ENCODE peak calls at places on chromosome 3, in five cellular contexts. One of them, this sample, is unnamed.

GRCh38 chr3:99984139-99984538 is 130.2 kb downstream of the FILIP1L start:
- DNase-seq in RWPE1: no peak
- DNase-seq in fibroblast of mammary gland: no peak
- DNase-seq in IMR-90: no peak
- DNase-seq in tibial artery: no peak
- DNase-seq in this sample: no peak

GRCh38 chr3:187935623-187936156 is 190.4 kb upstream of the BCL6 start:
- DNase-seq in RWPE1: no peak
- DNase-seq in fibroblast of mammary gland: no peak
- DNase-seq in IMR-90: peak; percentile 33
- DNase-seq in tibial artery: no peak
- DNase-seq in this sample: no peak

GRCh38 chr3:109532257-109533216 is 195.2 kb upstream of the DPPA4 start:
- DNase-seq in RWPE1: no peak
- DNase-seq in fibroblast of mammary gland: peak; percentile 42
- DNase-seq in IMR-90: peak; percentile 83
- DNase-seq in tibial artery: no peak
- DNase-seq in this sample: peak; percentile 51

GRCh38 chr3:194051554-194052175 is 84.3 kb upstream of the HES1 start:
- DNase-seq in RWPE1: no peak
- DNase-seq in fibroblast of mammary gland: no peak
- DNase-seq in IMR-90: no peak
- DNase-seq in tibial artery: no peak
- DNase-seq in this sample: no peak

GRCh38 chr3:184716652-184717607 is 5.1 kb upstream of the MAGEF1 start:
- DNase-seq in RWPE1: peak; percentile 58
- DNase-seq in fibroblast of mammary gland: peak; percentile 69
- DNase-seq in IMR-90: peak; percentile 72
- DNase-seq in tibial artery: peak; percentile 38
- DNase-seq in this sample: no peak

GRCh38 chr3:77466562-77466961 is 426.7 kb downstream of the ROBO2 start:
- DNase-seq in RWPE1: no peak
- DNase-seq in fibroblast of mammary gland: no peak
- DNase-seq in IMR-90: no peak
- DNase-seq in tibial artery: no peak
- DNase-seq in this sample: no peak

GRCh38 chr3:17949116-17949515 is 206.7 kb upstream of the TBC1D5 start:
- DNase-seq in RWPE1: no peak
- DNase-seq in fibroblast of mammary gland: no peak
- DNase-seq in IMR-90: no peak
- DNase-seq in tibial artery: no peak
- DNase-seq in this sample: no peak

GRCh38 chr3:110149763-110150162 is 812.4 kb upstream of the DPPA4 start:
- DNase-seq in RWPE1: no peak
- DNase-seq in fibroblast of mammary gland: no peak
- DNase-seq in IMR-90: peak; percentile 25
- DNase-seq in tibial artery: no peak
- DNase-seq in this sample: no peak

GRCh38 chr3:54361884-54362283 is 239.5 kb downstream of the CACNA2D3 start:
- DNase-seq in RWPE1: no peak
- DNase-seq in fibroblast of mammary gland: no peak
- DNase-seq in IMR-90: no peak
- DNase-seq in tibial artery: no peak
- DNase-seq in this sample: no peak

GRCh38 chr3:170598091-170598502 is 12.2 kb upstream of the SLC7A14 start:
- DNase-seq in RWPE1: no peak
- DNase-seq in fibroblast of mammary gland: no peak
- DNase-seq in IMR-90: no peak
- DNase-seq in tibial artery: no peak
- DNase-seq in this sample: no peak

GRCh38 chr3:103410231-103410630 is 975.4 kb downstream of the ZPLD1 start:
- DNase-seq in RWPE1: no peak
- DNase-seq in fibroblast of mammary gland: no peak
- DNase-seq in IMR-90: no peak
- DNase-seq in tibial artery: no peak
- DNase-seq in this sample: no peak

GRCh38 chr3:89252865-89253264 is 145.4 kb downstream of the EPHA3 start:
- DNase-seq in RWPE1: no peak
- DNase-seq in fibroblast of mammary gland: no peak
- DNase-seq in IMR-90: no peak
- DNase-seq in tibial artery: no peak
- DNase-seq in this sample: no peak

GRCh38 chr3:42746455-42747450 is 26.3 kb downstream of the CCDC13 start:
- DNase-seq in RWPE1: no peak
- DNase-seq in fibroblast of mammary gland: no peak
- DNase-seq in IMR-90: peak; percentile 55
- DNase-seq in tibial artery: peak; percentile 56
- DNase-seq in this sample: no peak

GRCh38 chr3:126758019-126758418 is 54.0 kb downstream of the CHCHD6 start:
- DNase-seq in RWPE1: no peak
- DNase-seq in fibroblast of mammary gland: no peak
- DNase-seq in IMR-90: no peak
- DNase-seq in tibial artery: no peak
- DNase-seq in this sample: no peak

GRCh38 chr3:126755866-126756265 is 51.8 kb downstream of the CHCHD6 start:
- DNase-seq in RWPE1: no peak
- DNase-seq in fibroblast of mammary gland: no peak
- DNase-seq in IMR-90: no peak
- DNase-seq in tibial artery: no peak
- DNase-seq in this sample: no peak

GRCh38 chr3:126763035-126763434 is 59.0 kb downstream of the CHCHD6 start:
- DNase-seq in RWPE1: no peak
- DNase-seq in fibroblast of mammary gland: no peak
- DNase-seq in IMR-90: no peak
- DNase-seq in tibial artery: no peak
- DNase-seq in this sample: no peak

GRCh38 chr3:126758882-126759281 is 54.8 kb downstream of the CHCHD6 start:
- DNase-seq in RWPE1: no peak
- DNase-seq in fibroblast of mammary gland: no peak
- DNase-seq in IMR-90: no peak
- DNase-seq in tibial artery: no peak
- DNase-seq in this sample: no peak

GRCh38 chr3:126760541-126760940 is 56.5 kb downstream of the CHCHD6 start:
- DNase-seq in RWPE1: no peak
- DNase-seq in fibroblast of mammary gland: no peak
- DNase-seq in IMR-90: no peak
- DNase-seq in tibial artery: no peak
- DNase-seq in this sample: no peak
- TF ChIP-seq CTCF in RWPE1: no peak
- TF ChIP-seq CTCF in fibroblast of mammary gland: no peak
- TF ChIP-seq CTCF in IMR-90: no peak
- TF ChIP-seq CTCF in tibial artery: no peak
- TF ChIP-seq CTCF in this sample: no peak

GRCh38 chr3:36904641-36905040 is 40.2 kb downstream of the TRANK1 start:
- DNase-seq in RWPE1: peak; percentile 2
- DNase-seq in fibroblast of mammary gland: peak; percentile 22
- DNase-seq in IMR-90: peak; percentile 36
- DNase-seq in tibial artery: peak; percentile 33
- DNase-seq in this sample: no peak
- TF ChIP-seq CTCF in RWPE1: no peak
- TF ChIP-seq CTCF in fibroblast of mammary gland: peak; percentile 44
- TF ChIP-seq CTCF in IMR-90: peak; percentile 57
- TF ChIP-seq CTCF in tibial artery: peak; percentile 22
- TF ChIP-seq CTCF in this sample: peak; percentile 68

GRCh38 chr3:169365993-169366915 is 297.3 kb downstream of the MECOM start:
- DNase-seq in RWPE1: no peak
- DNase-seq in fibroblast of mammary gland: no peak
- DNase-seq in IMR-90: no peak
- DNase-seq in tibial artery: no peak
- DNase-seq in this sample: no peak

GRCh38 chr3:169363318-169363717 is 300.2 kb downstream of the MECOM start:
- DNase-seq in RWPE1: no peak
- DNase-seq in fibroblast of mammary gland: no peak
- DNase-seq in IMR-90: no peak
- DNase-seq in tibial artery: no peak
- DNase-seq in this sample: no peak

GRCh38 chr3:169367016-169367415 is 296.5 kb downstream of the MECOM start:
- DNase-seq in RWPE1: no peak
- DNase-seq in fibroblast of mammary gland: no peak
- DNase-seq in IMR-90: no peak
- DNase-seq in tibial artery: no peak
- DNase-seq in this sample: no peak

GRCh38 chr3:169362261-169362660 is 301.3 kb downstream of the MECOM start:
- DNase-seq in RWPE1: no peak
- DNase-seq in fibroblast of mammary gland: peak; percentile 22
- DNase-seq in IMR-90: peak; percentile 40
- DNase-seq in tibial artery: no peak
- DNase-seq in this sample: no peak

DNA sequence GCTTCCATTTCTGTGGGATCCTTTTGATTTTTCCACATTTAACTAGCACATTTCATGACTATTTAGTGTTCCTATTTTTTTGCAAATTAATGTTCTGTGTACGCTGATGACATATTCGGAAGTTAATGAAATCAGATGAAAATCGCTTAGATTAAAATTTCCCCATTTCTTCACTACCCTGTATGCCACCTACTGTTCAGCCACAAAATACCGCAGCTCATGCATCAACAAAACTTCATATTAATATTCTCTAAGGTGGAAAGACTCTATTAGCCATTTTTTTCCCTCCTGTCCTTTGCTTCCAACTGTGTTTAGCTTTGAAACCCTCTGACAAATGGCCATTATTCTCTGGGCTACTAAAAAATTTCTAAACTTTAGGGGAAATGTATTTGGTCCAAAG is 300.6 kb downstream of the MECOM start:
- DNase-seq in RWPE1: no peak
- DNase-seq in fibroblast of mammary gland: no peak
- DNase-seq in IMR-90: no peak
- DNase-seq in tibial artery: no peak
- DNase-seq in this sample: no peak
- TF ChIP-seq CTCF in RWPE1: no peak
- TF ChIP-seq CTCF in fibroblast of mammary gland: no peak
- TF ChIP-seq CTCF in IMR-90: peak; percentile 30
- TF ChIP-seq CTCF in tibial artery: no peak
- TF ChIP-seq CTCF in this sample: peak; percentile 25

GRCh38 chr3:189822726-189823125 is 191.5 kb downstream of the TP63 start:
- DNase-seq in RWPE1: no peak
- DNase-seq in fibroblast of mammary gland: no peak
- DNase-seq in IMR-90: no peak
- DNase-seq in tibial artery: no peak
- DNase-seq in this sample: no peak
- TF ChIP-seq CTCF in RWPE1: no peak
- TF ChIP-seq CTCF in fibroblast of mammary gland: no peak
- TF ChIP-seq CTCF in IMR-90: no peak
- TF ChIP-seq CTCF in tibial artery: no peak
- TF ChIP-seq CTCF in this sample: peak; percentile 31